ENCODE peak calls at places on chromosomes 5 and 9, in six cellular contexts. Y is activated T-helper 1 cell treated with anti-CD3 and anti-CD28 coated beads, Interleukin-2, amount 50 U/mL, for 16 hours; R is natural killer cell treated with Interleukin-12 subunit alpha and Interleukin-12 subunit beta and Interleukin-15 and Interleukin-18, amount 100 ng/mL, for 72 hours; G is cardiac septum; Q is chondrocyte; U is ovary. P is an unnamed sample.

GRCh38 chr9:97309260-97309659 is 1.8 kb downstream of the CCDC180 start:
- DNase-seq in U (no peak), Q (no peak), R (no peak), G (no peak), Y (no peak), P (no peak)

GRCh38 chr9:81379655-81380054 is 309.7 kb downstream of the TLE1 start:
- DNase-seq in G (no peak), Q (no peak), R (no peak), Y (no peak), U (no peak), P (no peak)

GRCh38 chr5:173745123-173745522 is 128.7 kb upstream of the BOD1 start:
- DNase-seq in Q (no peak), U (no peak), Y (no peak), R (no peak), G (peak), P (no peak)

GRCh38 chr5:32173394-32174010 is 617 bp downstream of the GOLPH3 start:
- DNase-seq in Q (no peak), U (peak), Y (peak), R (no peak), G (no peak), P (peak)

GRCh38 chr5:175491223-175491622 is 12.9 kb downstream of the SFXN1 start:
- DNase-seq in Y (no peak), U (no peak), G (no peak), Q (no peak), R (no peak), P (no peak)

GRCh38 chr5:180112101-180112861 is 40.7 kb upstream of the RNF130 start:
- DNase-seq in Y (no peak), R (no peak), Q (no peak), U (no peak), G (peak), P (no peak)

GRCh38 chr9:79684059-79684458 is 112.3 kb downstream of the TLE4 start:
- DNase-seq in G (no peak), U (no peak), Y (no peak), Q (no peak), R (no peak), P (no peak)

GRCh38 chr5:35136386-35136785 is 88.6 kb upstream of the AGXT2 start:
- DNase-seq in Y (no peak), U (no peak), Q (no peak), R (no peak), G (no peak), P (no peak)

GRCh38 chr5:123874600-123875201 is 362.7 kb downstream of the CSNK1G3 start:
- DNase-seq in Q (no peak), R (no peak), U (no peak), G (no peak), Y (no peak), P (no peak)

GRCh38 chr5:79561525-79561893 is 47.6 kb upstream of the HOMER1 start:
- DNase-seq in R (no peak), Q (no peak), U (no peak), G (no peak), Y (no peak), P (no peak)

GRCh38 chr5:159208508-159209437 is 580 bp downstream of the RNF145 start:
- DNase-seq in G (peak), U (peak), Q (no peak), Y (no peak), R (no peak), P (no peak)

GRCh38 chr9:137457406-137458193 is 1.5 kb downstream of the NSMF start:
- DNase-seq in Y (no peak), U (peak), R (peak), G (peak), Q (no peak), P (peak)

GRCh38 chr5:35617435-35618296 is at the start of gene SPEF2:
- DNase-seq in R (peak), Q (peak), U (peak), Y (peak), G (peak), P (peak)

GRCh38 chr5:132810605-132811004 is 2.5 kb upstream of the SOWAHA start:
- DNase-seq in Q (no peak), R (no peak), G (no peak), U (no peak), Y (no peak), P (no peak)

GRCh38 chr9:77063645-77064285 is 44.3 kb downstream of the FOXB2 start:
- DNase-seq in R (no peak), Y (no peak), U (no peak), Q (no peak), G (no peak), P (no peak)

GRCh38 chr5:21097661-21098060 is 1109.7 kb upstream of the CDH18 start:
- DNase-seq in Y (no peak), R (no peak), G (no peak), Q (no peak), U (no peak), P (no peak)

GRCh38 chr5:98938459-98938858 is 9.7 kb upstream of the CHD1 start:
- DNase-seq in U (no peak), R (no peak), G (no peak), Y (no peak), Q (no peak), P (no peak)

GRCh38 chr9:16368425-16369087 is 501.9 kb downstream of the BNC2 start:
- DNase-seq in U (no peak), R (no peak), Q (no peak), Y (no peak), G (no peak), P (no peak)

GRCh38 chr9:109346904-109347303 is 26.0 kb upstream of the EPB41L4B start:
- DNase-seq in Y (no peak), U (no peak), R (no peak), Q (no peak), G (no peak), P (no peak)

GRCh38 chr9:114409103-114409780 is 21.5 kb upstream of the AKNA start:
- DNase-seq in Y (no peak), U (no peak), R (no peak), Q (no peak), G (no peak), P (no peak)

GRCh38 chr9:2727966-2728613 is 10.8 kb downstream of the KCNV2 start:
- DNase-seq in R (no peak), Q (no peak), G (no peak), U (peak), Y (no peak), P (no peak)

GRCh38 chr5:133735346-133735745 is 123.0 kb upstream of the FSTL4 start:
- DNase-seq in Y (no peak), G (no peak), Q (no peak), U (no peak), R (no peak), P (no peak)

GRCh38 chr9:134271338-134272301 is 54.6 kb upstream of the RXRA start:
- DNase-seq in G (no peak), R (no peak), U (no peak), Y (no peak), Q (no peak), P (no peak)

GRCh38 chr5:113524927-113525326 is 11.4 kb downstream of the YTHDC2 start:
- DNase-seq in Y (no peak), Q (no peak), G (no peak), U (no peak), R (no peak), P (no peak)

GRCh38 chr9:116899337-116900006 is 212.4 kb downstream of the TRIM32 start:
- DNase-seq in R (no peak), Y (no peak), G (no peak), U (no peak), Q (no peak), P (no peak)

GRCh38 chr5:76082790-76083554 is at the start of gene SV2C:
- DNase-seq in R (no peak), Q (peak), U (no peak), Y (no peak), G (no peak), P (no peak)

GRCh38 chr5:76622973-76623596 is at the start of gene F2RL2:
- DNase-seq in Q (no peak), U (no peak), Y (no peak), R (no peak), G (no peak), P (peak)

GRCh38 chr9:119951591-119951990 is 582.4 kb upstream of the BRINP1 start:
- DNase-seq in G (no peak), U (no peak), Q (no peak), Y (no peak), R (no peak), P (no peak)

P was measured in RWPE2.